ENCODE peak calls at places on chromosome X, in seven cellular contexts. N is foreskin fibroblast, Q is body of pancreas, V is BJ, K is HFF-Myc, Y is mammary epithelial cell, F is tibial nerve. P is an unnamed sample.

GRCh38 chrX:69238153-69238959 is 73.1 kb upstream of the PJA1 start:
- DNase-seq in N (no peak), F (no peak), K (no peak), V (no peak), Y (no peak), Q (peak; percentile 19), P (no peak)

GRCh38 chrX:129086802-129087201 is 436.5 kb downstream of the SMARCA1 start:
- DNase-seq in F (no peak), Y (no peak), V (no peak), Q (no peak), K (no peak), N (no peak), P (no peak)

GRCh38 chrX:41334866-41335589 is 1.1 kb downstream of the DDX3X start:
- DNase-seq in Y (peak; percentile 60), V (no peak), N (no peak), Q (peak; percentile 73), K (no peak), F (peak; percentile 39), P (peak; percentile 67)

GRCh38 chrX:32618154-32618553 is 593.2 kb downstream of the DMD start:
- DNase-seq in Y (no peak), Q (no peak), V (no peak), N (no peak), F (no peak), K (no peak), P (no peak)

GRCh38 chrX:141341341-141341740 is 99.0 kb upstream of the SPANXC start:
- DNase-seq in F (no peak), V (peak; percentile 10), Q (no peak), K (no peak), N (peak; percentile 12), Y (peak; percentile 39), P (no peak)

GRCh38 chrX:109911046-109911445 is 91.9 kb upstream of the TMEM164 start:
- DNase-seq in N (no peak), V (no peak), F (no peak), Q (no peak), K (no peak), Y (no peak), P (no peak)

GRCh38 chrX:12567857-12568256 is 223.4 kb upstream of the PRPS2 start:
- DNase-seq in K (no peak), Q (no peak), Y (no peak), F (no peak), N (no peak), V (no peak), P (no peak)

GRCh38 chrX:154363706-154364439 is 10.6 kb downstream of the FLNA start:
- DNase-seq in Y (no peak), K (no peak), Q (no peak), N (no peak), V (no peak), F (no peak), P (no peak)

GRCh38 chrX:47217121-47217851 is 1.2 kb upstream of the CDK16 start:
- DNase-seq in Q (peak; percentile 30), V (no peak), F (no peak), N (peak; percentile 52), K (peak; percentile 32), Y (peak; percentile 86), P (peak; percentile 67)

GRCh38 chrX:31931225-31931624 is 859.4 kb upstream of the FTHL17 start:
- DNase-seq in V (no peak), K (no peak), Y (peak; percentile 59), Q (no peak), F (no peak), N (no peak), P (no peak)

GRCh38 chrX:134622056-134622812 is 36.0 kb downstream of the PLAC1 start:
- DNase-seq in V (no peak), Q (no peak), K (peak; percentile 66), F (no peak), N (peak; percentile 65), Y (peak; percentile 77), P (no peak)

GRCh38 chrX:13190051-13190450 is 129.8 kb downstream of the ATXN3L start:
- DNase-seq in N (no peak), Q (no peak), Y (no peak), K (no peak), F (no peak), V (no peak), P (no peak)

GRCh38 chrX:139204903-139205667 is 325.5 kb upstream of the F9 start:
- DNase-seq in Y (peak; percentile 4), Q (peak; percentile 65), K (no peak), V (no peak), N (no peak), F (no peak), P (peak; percentile 50)

GRCh38 chrX:104085477-104085876 is 9.4 kb upstream of the TMSB15C start:
- DNase-seq in F (no peak), K (no peak), N (no peak), Y (no peak), Q (no peak), V (no peak), P (no peak)

GRCh38 chrX:147405764-147406163 is 506.0 kb upstream of the FMR1 start:
- DNase-seq in F (no peak), V (no peak), Y (no peak), N (no peak), Q (no peak), K (no peak), P (no peak)

GRCh38 chrX:337331-337831 is 18.8 kb upstream of the GTPBP6 start:
- DNase-seq in N (no peak), Y (no peak), V (no peak), F (no peak), Q (no peak), K (no peak), P (no peak)

GRCh38 chrX:44914532-44915198 is 41.7 kb downstream of the KDM6A start:
- DNase-seq in Q (no peak), Y (no peak), K (no peak), F (no peak), V (no peak), N (no peak), P (no peak)

GRCh38 chrX:129737921-129738320 is 858 bp upstream of the XPNPEP2 start:
- DNase-seq in Q (no peak), K (no peak), V (no peak), F (no peak), N (peak; percentile 46), Y (peak; percentile 55), P (no peak)

GRCh38 chrX:18702362-18703195 is 4.9 kb upstream of the PPEF1 start:
- DNase-seq in K (peak; percentile 11), F (no peak), Q (no peak), V (peak; percentile 12), N (peak; percentile 10), Y (no peak), P (no peak)

GRCh38 chrX:153933751-153934472 is 925 bp downstream of the NAA10 start:
- DNase-seq in V (no peak), Y (peak; percentile 28), Q (no peak), K (no peak), F (no peak), N (peak; percentile 31), P (no peak)

GRCh38 chrX:12979011-12979629 is 4.2 kb downstream of the TMSB4X start:
- DNase-seq in Q (no peak), Y (no peak), V (no peak), F (no peak), K (no peak), N (no peak), P (no peak)

GRCh38 chrX:97968376-97969104 is 1084.8 kb downstream of the RPA4 start:
- DNase-seq in N (no peak), Y (no peak), K (no peak), Q (no peak), F (no peak), V (no peak), P (no peak)

GRCh38 chrX:154327026-154327820 is 31.6 kb downstream of the TKTL1 start:
- DNase-seq in K (no peak), N (peak; percentile 50), Y (no peak), F (no peak), Q (peak; percentile 32), V (no peak), P (no peak)

GRCh38 chrX:29662101-29662500 is 553.3 kb upstream of the MAGEB2 start:
- DNase-seq in F (no peak), N (peak; percentile 57), K (peak; percentile 48), V (no peak), Q (no peak), Y (peak; percentile 81), P (no peak)

GRCh38 chrX:37921758-37922157 is 74.4 kb upstream of the DYNLT3 start:
- DNase-seq in K (peak; percentile 19), Q (no peak), V (peak; percentile 38), Y (peak; percentile 82), N (peak; percentile 53), F (no peak), P (no peak)

GRCh38 chrX:40158036-40158706 is 60.4 kb upstream of the BCOR start:
- DNase-seq in F (no peak), V (no peak), N (no peak), Q (no peak), Y (no peak), K (no peak), P (no peak)
- TF ChIP-seq CTCF in F (peak; percentile 28), V (no peak), N (no peak), Q (peak; percentile 74), Y (no peak), K (no peak), P (no peak)

DNA sequence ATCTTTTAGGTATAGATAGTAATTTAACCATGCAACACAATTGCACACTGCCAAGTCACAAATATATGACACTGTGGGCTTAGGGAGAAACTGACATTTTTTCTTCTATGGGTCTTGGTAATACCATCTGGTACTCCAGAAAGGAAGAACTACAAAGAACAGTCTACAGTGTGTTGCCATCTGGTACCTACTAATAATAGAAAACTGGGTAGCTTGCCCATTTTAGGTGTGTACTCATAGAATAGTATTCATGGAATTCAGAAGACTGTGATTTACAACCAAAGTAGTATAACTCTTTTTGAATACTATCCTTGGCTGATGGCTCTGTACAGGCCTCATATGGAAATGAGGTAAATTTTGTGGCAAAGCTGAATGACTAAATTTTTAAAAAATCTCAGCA is 132.6 kb upstream of the RPS6KA6 start:
- DNase-seq in K (no peak), Y (no peak), N (no peak), V (no peak), F (no peak), Q (no peak), P (no peak)
- TF ChIP-seq CTCF in K (no peak), Y (no peak), N (no peak), V (no peak), F (no peak), Q (no peak), P (no peak)

DNA sequence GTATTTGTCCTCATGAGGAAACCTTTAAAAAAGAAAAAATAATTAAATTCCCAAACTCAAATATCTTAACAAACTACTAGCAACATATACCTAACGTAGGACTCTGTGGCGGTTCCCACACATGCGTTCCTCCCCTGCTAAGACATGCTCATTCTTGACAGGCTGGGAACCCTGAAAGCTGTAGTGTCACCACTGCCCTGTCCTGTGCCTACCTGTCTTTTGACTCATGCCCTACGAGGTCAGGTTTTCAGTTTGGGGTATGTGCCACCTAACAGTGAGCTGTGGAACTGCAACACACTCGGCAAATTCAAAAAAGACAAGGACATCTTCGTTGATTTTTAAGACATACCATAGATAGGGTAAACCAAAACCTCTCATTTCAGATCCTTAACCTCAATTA is 17.8 kb downstream of the IDS start:
- DNase-seq in K (no peak), Q (no peak), F (no peak), N (no peak), V (no peak), Y (peak; percentile 43), P (no peak)
- TF ChIP-seq CTCF in K (peak; percentile 23), Q (no peak), F (no peak), N (peak; percentile 22), V (peak; percentile 26), Y (peak; percentile 39), P (no peak)

DNA sequence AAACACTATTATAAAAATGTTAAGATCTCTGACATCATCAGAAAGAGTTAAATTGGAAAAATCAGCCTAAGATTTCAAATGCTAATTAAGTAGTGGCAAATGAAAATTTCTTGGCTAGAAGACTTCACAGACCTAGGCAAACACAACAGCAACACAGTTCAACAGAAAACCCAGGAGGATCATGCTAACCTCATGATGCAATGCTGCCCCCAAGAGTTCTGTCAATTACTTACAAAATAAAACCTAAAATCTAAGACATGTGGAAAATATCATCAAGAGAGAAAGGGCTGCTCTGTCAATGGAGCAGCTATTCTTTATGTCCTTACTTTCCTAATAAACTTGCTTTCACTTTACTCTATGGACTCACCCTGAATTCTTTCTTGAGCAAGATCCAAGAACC is 21.0 kb downstream of the S100G start:
- DNase-seq in Y (peak; percentile 25), F (peak; percentile 28), Q (no peak), K (no peak), V (no peak), N (peak; percentile 42), P (no peak)
- TF ChIP-seq CTCF in Y (peak; percentile 53), F (no peak), Q (peak; percentile 38), K (no peak), V (peak; percentile 20), N (peak; percentile 9), P (no peak)